ENCODE peak calls at places on chromosomes 5 and 9, in five cellular contexts. One of them, this sample, is unnamed.

GRCh38 chr9:34079181-34079580 is 30.5 kb upstream of the UBAP2 start:
- DNase-seq in GM13977: no peak
- DNase-seq in upper lobe of left lung: no peak
- DNase-seq in Calu3: no peak
- DNase-seq in body of pancreas: no peak
- DNase-seq in this sample: no peak

GRCh38 chr5:59066367-59067163 is 483.7 kb downstream of the RAB3C start:
- DNase-seq in GM13977: no peak
- DNase-seq in upper lobe of left lung: no peak
- DNase-seq in Calu3: no peak
- DNase-seq in body of pancreas: no peak
- DNase-seq in this sample: no peak

GRCh38 chr9:18393340-18394130 is 80.4 kb upstream of the ADAMTSL1 start:
- DNase-seq in GM13977: no peak
- DNase-seq in upper lobe of left lung: no peak
- DNase-seq in Calu3: peak
- DNase-seq in body of pancreas: peak
- DNase-seq in this sample: no peak

GRCh38 chr5:62791059-62791458 is 212.4 kb downstream of the LRRC70 start:
- DNase-seq in GM13977: no peak
- DNase-seq in upper lobe of left lung: no peak
- DNase-seq in Calu3: peak
- DNase-seq in body of pancreas: no peak
- DNase-seq in this sample: no peak

GRCh38 chr9:127828262-127829031 is 25.8 kb downstream of the FPGS start:
- DNase-seq in GM13977: no peak
- DNase-seq in upper lobe of left lung: peak
- DNase-seq in Calu3: peak
- DNase-seq in body of pancreas: peak
- DNase-seq in this sample: no peak

GRCh38 chr5:149141957-149142851 is 911 bp downstream of the ABLIM3 start:
- DNase-seq in GM13977: no peak
- DNase-seq in upper lobe of left lung: peak
- DNase-seq in Calu3: no peak
- DNase-seq in body of pancreas: no peak
- DNase-seq in this sample: no peak

GRCh38 chr9:16718296-16718695 is 152.2 kb downstream of the BNC2 start:
- DNase-seq in GM13977: no peak
- DNase-seq in upper lobe of left lung: no peak
- DNase-seq in Calu3: no peak
- DNase-seq in body of pancreas: no peak
- DNase-seq in this sample: no peak

GRCh38 chr9:127264462-127265040 is at the start of gene GARNL3:
- DNase-seq in GM13977: no peak
- DNase-seq in upper lobe of left lung: no peak
- DNase-seq in Calu3: no peak
- DNase-seq in body of pancreas: no peak
- DNase-seq in this sample: no peak

GRCh38 chr9:7177383-7177782 is 419.6 kb downstream of the KDM4C start:
- DNase-seq in GM13977: no peak
- DNase-seq in upper lobe of left lung: no peak
- DNase-seq in Calu3: no peak
- DNase-seq in body of pancreas: no peak
- DNase-seq in this sample: no peak

GRCh38 chr9:76161546-76161945 is 232.7 kb downstream of the RFK start:
- DNase-seq in GM13977: no peak
- DNase-seq in upper lobe of left lung: no peak
- DNase-seq in Calu3: no peak
- DNase-seq in body of pancreas: no peak
- DNase-seq in this sample: no peak

GRCh38 chr5:157571357-157571827 is 4.2 kb downstream of the ADAM19 start:
- DNase-seq in GM13977: peak
- DNase-seq in upper lobe of left lung: peak
- DNase-seq in Calu3: no peak
- DNase-seq in body of pancreas: no peak
- DNase-seq in this sample: no peak

GRCh38 chr5:93676707-93677106 is 64.7 kb downstream of the POU5F2 start:
- DNase-seq in GM13977: no peak
- DNase-seq in upper lobe of left lung: no peak
- DNase-seq in Calu3: no peak
- DNase-seq in body of pancreas: no peak
- DNase-seq in this sample: no peak

GRCh38 chr9:137971477-137972138 is 94.0 kb downstream of the CACNA1B start:
- DNase-seq in GM13977: no peak
- DNase-seq in upper lobe of left lung: peak
- DNase-seq in Calu3: no peak
- DNase-seq in body of pancreas: no peak
- DNase-seq in this sample: peak

GRCh38 chr9:124130277-124131075 is 118.9 kb downstream of the LHX2 start:
- DNase-seq in GM13977: no peak
- DNase-seq in upper lobe of left lung: no peak
- DNase-seq in Calu3: no peak
- DNase-seq in body of pancreas: no peak
- DNase-seq in this sample: no peak

GRCh38 chr9:110828148-110828730 is 159.6 kb downstream of the MUSK start:
- DNase-seq in GM13977: no peak
- DNase-seq in upper lobe of left lung: no peak
- DNase-seq in Calu3: no peak
- DNase-seq in body of pancreas: no peak
- DNase-seq in this sample: no peak

GRCh38 chr5:177507165-177507564 is 2.5 kb downstream of the DOK3 start:
- DNase-seq in GM13977: no peak
- DNase-seq in upper lobe of left lung: no peak
- DNase-seq in Calu3: no peak
- DNase-seq in body of pancreas: no peak
- DNase-seq in this sample: no peak

DNA sequence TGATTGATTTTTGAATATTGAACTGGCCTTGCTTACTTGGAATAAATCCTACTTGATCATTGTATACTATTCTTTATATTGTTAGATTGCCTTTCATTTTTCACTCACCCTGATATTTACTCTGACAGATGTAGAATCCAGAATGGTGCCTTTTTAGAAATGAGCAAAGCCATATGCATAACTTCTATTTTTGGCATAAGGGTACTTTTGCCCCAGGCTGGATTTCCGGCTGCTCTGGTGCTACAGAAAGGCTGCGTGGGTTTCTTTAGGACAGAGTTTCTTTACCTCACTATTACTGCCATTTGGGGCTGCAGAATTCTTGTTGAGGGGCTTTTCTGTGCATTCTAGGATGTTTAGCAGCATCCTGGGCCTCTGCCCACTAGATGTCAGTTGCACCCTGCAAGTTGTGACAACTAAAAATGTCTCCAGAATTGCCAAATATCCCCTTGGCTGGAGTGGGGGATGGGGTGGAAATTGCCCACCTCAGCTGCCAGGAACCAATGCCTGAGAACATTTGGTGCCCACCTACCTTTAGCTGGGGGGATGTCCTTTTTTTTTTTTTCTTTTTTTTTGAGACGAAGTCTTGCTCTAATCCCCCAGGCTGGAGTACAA is 50.1 kb downstream of the SLC36A1 start:
- DNase-seq in GM13977: no peak
- DNase-seq in upper lobe of left lung: no peak
- DNase-seq in Calu3: no peak
- DNase-seq in body of pancreas: no peak
- DNase-seq in this sample: no peak
- TF ChIP-seq CTCF in GM13977: no peak
- TF ChIP-seq CTCF in upper lobe of left lung: no peak
- TF ChIP-seq CTCF in Calu3: no peak
- TF ChIP-seq CTCF in body of pancreas: no peak
- TF ChIP-seq CTCF in this sample: no peak

DNA sequence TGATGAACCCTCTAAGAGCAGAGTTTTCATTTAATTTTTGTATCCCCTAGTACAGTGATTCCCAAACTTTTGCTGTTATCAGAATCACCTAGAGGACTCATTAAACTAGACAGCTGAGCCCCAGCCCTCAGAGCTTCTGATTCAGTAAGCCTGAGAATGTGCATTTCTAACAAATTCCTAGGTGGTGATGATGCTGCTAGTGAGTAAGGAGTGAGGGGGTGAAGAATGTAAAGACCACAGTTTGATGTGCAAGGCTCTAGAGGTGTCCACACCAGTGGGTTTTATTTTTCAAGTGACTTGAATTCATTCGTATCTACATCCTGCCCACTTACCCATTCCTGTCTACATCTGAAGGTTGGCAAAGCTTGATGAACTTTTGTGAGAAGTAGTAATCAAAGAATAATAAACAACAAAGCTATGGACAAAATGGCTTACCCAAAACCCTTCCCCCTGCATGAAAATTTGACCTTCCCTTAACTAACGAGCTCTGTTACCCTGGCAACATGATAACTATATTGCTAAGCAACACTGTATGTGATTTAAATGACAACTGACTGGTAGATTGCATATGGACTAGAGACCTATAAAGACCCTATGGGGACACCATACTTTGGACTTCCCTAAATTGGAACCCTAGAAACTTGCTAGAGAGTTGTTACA is 35.2 kb downstream of the DTWD2 start:
- DNase-seq in GM13977: no peak
- DNase-seq in upper lobe of left lung: no peak
- DNase-seq in Calu3: no peak
- DNase-seq in body of pancreas: no peak
- DNase-seq in this sample: no peak
- TF ChIP-seq CTCF in GM13977: no peak
- TF ChIP-seq CTCF in upper lobe of left lung: no peak
- TF ChIP-seq CTCF in Calu3: no peak
- TF ChIP-seq CTCF in body of pancreas: no peak
- TF ChIP-seq CTCF in this sample: no peak

GRCh38 chr5:151030377-151030776 is 10.0 kb downstream of the GPX3 start:
- DNase-seq in GM13977: no peak
- DNase-seq in upper lobe of left lung: peak
- DNase-seq in Calu3: no peak
- DNase-seq in body of pancreas: peak
- DNase-seq in this sample: no peak

GRCh38 chr5:151028717-151029116 is 8.3 kb downstream of the GPX3 start:
- DNase-seq in GM13977: no peak
- DNase-seq in upper lobe of left lung: no peak
- DNase-seq in Calu3: no peak
- DNase-seq in body of pancreas: no peak
- DNase-seq in this sample: no peak

GRCh38 chr5:151029179-151029855 is 8.9 kb downstream of the GPX3 start:
- DNase-seq in GM13977: no peak
- DNase-seq in upper lobe of left lung: no peak
- DNase-seq in Calu3: no peak
- DNase-seq in body of pancreas: peak
- DNase-seq in this sample: no peak

GRCh38 chr5:151031554-151031953 is 11.2 kb downstream of the GPX3 start:
- DNase-seq in GM13977: no peak
- DNase-seq in upper lobe of left lung: no peak
- DNase-seq in Calu3: no peak
- DNase-seq in body of pancreas: peak
- DNase-seq in this sample: no peak

GRCh38 chr5:151029856-151030336 is 9.5 kb downstream of the GPX3 start:
- DNase-seq in GM13977: no peak
- DNase-seq in upper lobe of left lung: no peak
- DNase-seq in Calu3: no peak
- DNase-seq in body of pancreas: peak
- DNase-seq in this sample: no peak
- TF ChIP-seq CTCF in GM13977: no peak
- TF ChIP-seq CTCF in upper lobe of left lung: no peak
- TF ChIP-seq CTCF in Calu3: no peak
- TF ChIP-seq CTCF in body of pancreas: no peak
- TF ChIP-seq CTCF in this sample: no peak

DNA sequence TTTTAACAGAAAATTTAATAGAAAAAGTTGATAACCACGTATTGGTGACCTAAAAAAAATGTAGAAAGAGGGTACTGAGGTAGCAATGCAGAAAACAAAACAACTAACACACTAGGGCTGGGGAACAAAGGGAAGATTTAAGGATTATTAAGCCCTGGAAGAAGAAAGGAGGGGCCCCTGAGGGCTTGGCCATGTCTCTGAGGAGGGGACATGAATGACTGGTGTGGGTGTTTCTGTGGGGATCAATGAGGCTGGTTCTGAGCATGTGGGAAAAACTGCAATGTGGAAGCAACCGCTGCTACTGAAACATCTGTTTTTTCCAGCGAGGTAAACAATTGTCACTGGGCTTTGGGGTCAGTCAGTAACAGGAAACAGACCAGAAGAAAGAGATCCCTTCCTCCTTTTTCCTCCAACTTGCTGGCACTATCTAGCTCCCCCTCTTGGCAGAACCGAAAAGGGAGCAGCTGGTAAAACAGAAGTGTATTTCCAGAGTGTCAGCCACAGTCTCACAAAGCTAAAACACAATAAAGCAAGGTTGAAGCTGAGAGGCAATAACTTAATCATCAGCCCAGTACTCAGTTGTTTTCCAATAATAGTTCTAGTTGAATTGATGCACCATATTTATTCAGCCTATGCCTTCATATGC is 48.3 kb downstream of the ATPSCKMT start:
- DNase-seq in GM13977: no peak
- DNase-seq in upper lobe of left lung: no peak
- DNase-seq in Calu3: no peak
- DNase-seq in body of pancreas: no peak
- DNase-seq in this sample: no peak
- TF ChIP-seq CTCF in GM13977: peak
- TF ChIP-seq CTCF in upper lobe of left lung: no peak
- TF ChIP-seq CTCF in Calu3: no peak
- TF ChIP-seq CTCF in body of pancreas: no peak
- TF ChIP-seq CTCF in this sample: no peak

This sample was measured in natural killer cell.